ENCODE peak calls at places on chromosomes 4 and X, in six cellular contexts. U, S, M, R, V and H are unnamed samples.

GRCh38 chrX:133594156-133594555 is 178.9 kb upstream of the GPC4 start:
- DNase-seq in U (no peak), M (no peak), R (no peak), S (no peak), V (no peak), H (no peak)

GRCh38 chr4:36260714-36261113 is 16.4 kb upstream of the ARAP2 start:
- DNase-seq in R (no peak), M (no peak), S (no peak), V (no peak), U (no peak), H (no peak)

GRCh38 chr4:26624042-26624441 is 40.2 kb downstream of the TBC1D19 start:
- DNase-seq in V (no peak), S (no peak), R (no peak), M (no peak), U (no peak), H (no peak)

GRCh38 chr4:4990329-4990728 is 28.9 kb downstream of the CYTL1 start:
- DNase-seq in R (no peak), S (no peak), U (no peak), M (no peak), V (no peak), H (no peak)

GRCh38 chr4:89482248-89482647 is 174.6 kb upstream of the GPRIN3 start:
- DNase-seq in U (peak; percentile 35), S (no peak), V (no peak), M (no peak), R (peak; percentile 25), H (no peak)

GRCh38 chrX:22662776-22663175 is 337.0 kb upstream of the DDX53 start:
- DNase-seq in V (no peak), M (no peak), R (no peak), S (no peak), U (no peak), H (no peak)

GRCh38 chr4:86741841-86742240 is 107.3 kb downstream of the SLC10A6 start:
- DNase-seq in V (no peak), U (no peak), M (no peak), S (no peak), R (no peak), H (no peak)

GRCh38 chr4:6134612-6135220 is 65.6 kb downstream of the JAKMIP1 start:
- DNase-seq in M (no peak), R (peak; percentile 29), S (peak; percentile 51), U (peak; percentile 48), V (peak; percentile 39), H (peak; percentile 58)

GRCh38 chr4:7190668-7191545 is 1.4 kb upstream of the SORCS2 start:
- DNase-seq in R (no peak), U (no peak), M (no peak), S (no peak), V (no peak), H (no peak)

GRCh38 chr4:29423836-29424721 is 1296.1 kb upstream of the PCDH7 start:
- DNase-seq in S (no peak), R (no peak), M (no peak), V (no peak), U (no peak), H (no peak)

DNA sequence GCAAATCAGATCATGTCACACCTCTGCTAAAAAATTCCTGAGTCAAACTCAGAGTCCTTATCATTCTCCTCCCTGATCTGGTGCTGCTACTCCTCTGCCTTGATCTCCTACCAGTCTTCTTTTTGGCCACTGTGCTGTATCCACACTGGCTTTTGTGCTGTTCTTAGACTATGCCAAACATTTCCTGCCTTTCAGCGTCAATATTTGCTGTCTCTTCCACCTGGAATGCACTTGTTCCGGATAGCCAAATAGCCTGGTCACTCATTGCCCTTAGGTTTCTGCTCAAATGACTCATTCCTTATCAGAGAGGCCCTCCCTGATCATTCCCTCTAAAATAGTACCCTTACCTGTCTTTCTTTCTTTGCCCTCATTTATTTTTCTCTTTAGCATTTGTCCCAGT is 24.4 kb upstream of the RP2 start:
- DNase-seq in R (no peak), U (peak; percentile 87), V (no peak), S (no peak), M (no peak), H (no peak)
- TF ChIP-seq TAF1 in R (no peak), U (no peak), V (no peak), S (no peak), M (no peak), H (no peak)

DNA sequence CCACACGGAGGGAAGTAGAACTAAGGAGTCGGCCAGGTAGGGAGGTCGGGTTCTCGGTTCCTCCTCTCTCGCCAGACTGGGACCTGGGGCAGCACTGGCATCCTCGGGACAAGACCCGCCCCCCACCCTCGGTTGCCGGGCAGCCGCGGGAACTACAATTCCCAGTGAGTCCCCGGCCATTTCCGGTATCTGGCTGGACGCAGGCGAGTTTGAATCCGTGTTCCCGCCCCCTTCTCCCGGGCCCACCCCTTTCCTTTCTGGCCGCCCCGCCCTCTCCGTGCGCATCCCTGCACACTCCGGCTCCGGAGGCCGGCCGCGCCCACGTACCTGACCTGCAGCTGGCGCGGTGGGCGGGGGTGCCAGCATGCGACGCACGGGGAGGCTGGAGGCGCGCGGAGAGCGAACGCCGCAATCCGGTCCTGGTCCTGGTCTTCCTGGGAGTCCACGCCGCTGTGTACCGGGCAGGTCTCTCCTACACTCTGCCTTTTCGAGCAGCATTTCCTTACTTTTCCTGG is 10.2 kb upstream of the DLG3 start:
- DNase-seq in S (no peak), V (peak; percentile 54), M (peak; percentile 73), R (peak; percentile 91), U (peak; percentile 73), H (peak; percentile 64)
- TF ChIP-seq POLR2AphosphoS5 in S (no peak), V (no peak), M (no peak), R (no peak), U (no peak), H (no peak)

GRCh38 chrX:10208953-10209352 is 52.2 kb downstream of the CLCN4 start:
- DNase-seq in M (no peak), S (no peak), V (no peak), R (no peak), U (no peak), H (no peak)
- TF ChIP-seq POLR2A in M (no peak), S (no peak), V (no peak), R (no peak), U (no peak), H (no peak)

GRCh38 chr4:3756343-3757059 is 9.7 kb upstream of the ADRA2C start:
- DNase-seq in U (no peak), S (no peak), R (peak; percentile 9), V (no peak), M (no peak), H (no peak)
- TF ChIP-seq TAF1 in U (no peak), S (no peak), R (no peak), V (no peak), M (no peak), H (no peak)

DNA sequence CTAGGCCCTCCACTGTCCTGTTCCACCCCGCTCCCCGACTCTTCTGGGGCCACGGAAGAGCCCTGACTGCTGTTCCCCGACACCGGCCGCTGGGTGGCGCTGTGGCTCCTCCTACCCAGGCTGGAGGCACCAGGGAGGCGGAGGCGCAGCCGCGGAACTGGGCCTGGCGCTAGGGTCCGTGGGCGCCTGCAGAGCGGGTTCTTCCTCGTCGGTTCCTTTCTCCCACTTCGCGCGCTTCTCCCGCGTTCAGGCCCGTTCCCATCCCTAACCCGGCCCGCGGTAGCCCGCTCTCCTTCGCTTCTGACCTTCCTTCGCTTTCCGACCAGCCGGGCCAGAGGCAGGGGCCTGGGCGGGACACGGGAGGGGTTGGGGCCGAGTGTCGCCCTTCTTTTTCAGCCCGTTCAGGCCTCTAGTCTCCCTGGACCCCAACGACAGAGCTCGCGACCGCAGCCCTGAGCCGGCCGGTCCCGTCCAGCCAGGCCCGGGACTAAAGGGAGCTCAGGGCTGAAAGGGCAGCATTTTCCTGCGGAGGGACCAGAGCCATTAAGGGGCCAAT is 34.3 kb downstream of the NALF2 start:
- DNase-seq in S (no peak), R (peak; percentile 63), U (peak; percentile 52), M (peak; percentile 85), V (peak; percentile 71), H (peak; percentile 63)
- TF ChIP-seq POLR2AphosphoS5 in S (no peak), R (no peak), U (no peak), M (no peak), V (no peak), H (no peak)

DNA sequence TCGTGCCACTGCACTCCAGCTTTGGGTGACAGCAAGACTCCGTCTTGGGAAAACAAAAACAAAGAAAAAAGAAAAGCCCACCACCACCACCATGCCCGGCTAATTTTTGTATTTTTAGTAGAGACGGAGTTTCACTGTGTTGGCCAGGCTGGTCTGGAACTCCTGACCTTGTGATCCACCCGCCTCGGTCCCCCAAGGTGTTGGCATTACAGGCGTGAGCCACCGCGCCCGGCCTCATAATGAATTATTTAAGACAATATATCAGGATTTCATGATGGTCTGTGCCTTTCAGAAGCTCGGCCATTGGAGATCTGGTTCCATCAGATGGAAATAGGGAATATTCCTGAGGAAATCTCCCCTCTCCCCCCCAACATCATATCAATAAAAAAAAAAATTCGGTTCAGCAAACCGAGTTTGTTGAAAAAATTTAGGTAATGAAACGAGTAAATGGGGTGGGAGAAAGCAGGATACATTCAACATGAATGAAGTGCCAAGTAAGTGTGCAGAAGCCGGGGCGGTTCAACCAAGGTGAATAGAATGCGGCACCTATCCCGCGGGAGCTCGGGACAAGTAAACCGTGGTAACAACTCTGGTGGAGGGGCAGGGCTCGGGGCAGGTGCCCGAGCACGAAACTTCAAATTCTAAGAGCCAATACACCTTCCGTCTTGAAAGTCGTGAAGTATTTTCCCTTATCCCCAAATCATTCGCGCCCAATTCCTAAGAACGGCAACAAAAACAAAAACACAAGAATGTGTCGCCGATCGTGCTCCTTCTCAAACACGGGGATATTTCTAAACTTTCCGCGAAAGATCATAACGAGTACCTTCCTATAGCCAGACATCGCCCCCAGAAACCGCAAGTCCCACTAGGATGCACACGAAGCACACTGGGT is 773 bp upstream of the TXLNG start:
- DNase-seq in R (no peak), M (no peak), V (no peak), S (no peak), U (no peak), H (no peak)
- TF ChIP-seq POLR2A in R (peak; percentile 56), M (no peak), V (no peak), S (no peak), U (no peak), H (no peak)

GRCh38 chrX:49258749-49259124 is 5.8 kb downstream of the FOXP3 start:
- DNase-seq in S (no peak), U (peak; percentile 1), R (no peak), V (no peak), M (no peak), H (no peak)
- TF ChIP-seq TAF1 in S (no peak), U (no peak), R (no peak), V (no peak), M (no peak), H (no peak)

GRCh38 chr4:95548738-95549245 is at the start of gene UNC5C:
- DNase-seq in M (peak; percentile 73), S (no peak), R (no peak), V (no peak), U (no peak), H (no peak)
- TF ChIP-seq POLR2AphosphoS5 in M (no peak), S (no peak), R (no peak), V (no peak), U (no peak), H (no peak)